ENCODE peak calls at places on chromosomes 2 and 18, in ten cellular contexts. C is fibroblast of pulmonary artery, G is tibial nerve, D is GM12865, P is psoas muscle, F is endothelial cell of umbilical vein, E is endothelial cell, I is Caco-2, J is HCT116, L is foreskin fibroblast. A is an unnamed sample.

GRCh38 chr2:164028764-164029534 is 293.1 kb upstream of the FIGN start:
- DNase-seq in C (peak; percentile 52), G (no peak), D (no peak), P (no peak), F (no peak), E (no peak), I (no peak), J (no peak), L (no peak), A (no peak)

GRCh38 chr2:159131882-159132281 is 154.6 kb downstream of the WDSUB1 start:
- DNase-seq in C (peak; percentile 89), G (no peak), D (no peak), P (no peak), F (peak; percentile 91), E (no peak), I (no peak), J (peak; percentile 43), L (peak; percentile 88), A (no peak)

GRCh38 chr2:241048149-241048948 is 49.9 kb downstream of the SNED1 start:
- DNase-seq in C (no peak), G (peak; percentile 11), D (no peak), P (no peak), F (no peak), E (no peak), I (no peak), J (no peak), L (no peak), A (no peak)

GRCh38 chr18:42568773-42569172 is 546.7 kb downstream of the RIT2 start:
- DNase-seq in C (no peak), G (no peak), D (no peak), P (no peak), F (no peak), E (no peak), I (no peak), J (no peak), L (no peak), A (no peak)

GRCh38 chr2:95384854-95385569 is 17.5 kb upstream of the FAHD2A start:
- DNase-seq in C (no peak), G (peak; percentile 67), D (no peak), P (peak; percentile 73), F (no peak), E (no peak), I (no peak), J (no peak), L (no peak), A (no peak)

GRCh38 chr2:7467782-7468447 is 550.7 kb downstream of the RNF144A start:
- DNase-seq in C (no peak), G (no peak), D (peak; percentile 21), P (no peak), F (no peak), E (no peak), I (no peak), J (no peak), L (no peak), A (no peak)

GRCh38 chr2:38106420-38107182 is 30.6 kb upstream of the CYP1B1 start:
- DNase-seq in C (peak; percentile 73), G (no peak), D (peak; percentile 64), P (no peak), F (peak; percentile 47), E (peak; percentile 20), I (no peak), J (no peak), L (peak; percentile 59), A (no peak)

GRCh38 chr2:203722411-203722810 is 16.0 kb downstream of the CD28 start:
- DNase-seq in C (peak; percentile 22), G (no peak), D (no peak), P (no peak), F (no peak), E (no peak), I (no peak), J (no peak), L (no peak), A (no peak)

GRCh38 chr18:34322365-34323289 is 97.9 kb upstream of the NOL4 start:
- DNase-seq in C (peak; percentile 74), G (no peak), D (peak; percentile 91), P (peak; percentile 44), F (peak; percentile 65), E (peak; percentile 70), I (peak; percentile 1), J (peak; percentile 1), L (peak; percentile 10), A (peak; percentile 46)

GRCh38 chr18:7872569-7872968 is 305.5 kb downstream of the PTPRM start:
- DNase-seq in C (peak; percentile 32), G (no peak), D (no peak), P (no peak), F (peak; percentile 54), E (no peak), I (peak; percentile 49), J (peak; percentile 71), L (peak; percentile 57), A (no peak)

GRCh38 chr2:79993144-79993543 is 311.4 kb downstream of the LRRTM1 start:
- DNase-seq in C (no peak), G (no peak), D (no peak), P (no peak), F (no peak), E (no peak), I (no peak), J (no peak), L (no peak), A (no peak)

GRCh38 chr2:162074579-162074922 is 536 bp upstream of the DPP4 start:
- DNase-seq in C (no peak), G (no peak), D (no peak), P (no peak), F (no peak), E (no peak), I (no peak), J (no peak), L (no peak), A (no peak)

GRCh38 chr2:205161156-205161555 is 521.1 kb upstream of the NRP2 start:
- DNase-seq in C (no peak), G (no peak), D (no peak), P (no peak), F (no peak), E (no peak), I (no peak), J (no peak), L (no peak), A (no peak)

GRCh38 chr2:191355170-191355758 is 110.1 kb downstream of the MYO1B start:
- DNase-seq in C (no peak), G (no peak), D (no peak), P (no peak), F (no peak), E (no peak), I (no peak), J (no peak), L (no peak), A (no peak)

GRCh38 chr2:163364736-163365135 is 371.1 kb downstream of the FIGN start:
- DNase-seq in C (no peak), G (no peak), D (no peak), P (no peak), F (no peak), E (no peak), I (no peak), J (no peak), L (no peak), A (no peak)

DNA sequence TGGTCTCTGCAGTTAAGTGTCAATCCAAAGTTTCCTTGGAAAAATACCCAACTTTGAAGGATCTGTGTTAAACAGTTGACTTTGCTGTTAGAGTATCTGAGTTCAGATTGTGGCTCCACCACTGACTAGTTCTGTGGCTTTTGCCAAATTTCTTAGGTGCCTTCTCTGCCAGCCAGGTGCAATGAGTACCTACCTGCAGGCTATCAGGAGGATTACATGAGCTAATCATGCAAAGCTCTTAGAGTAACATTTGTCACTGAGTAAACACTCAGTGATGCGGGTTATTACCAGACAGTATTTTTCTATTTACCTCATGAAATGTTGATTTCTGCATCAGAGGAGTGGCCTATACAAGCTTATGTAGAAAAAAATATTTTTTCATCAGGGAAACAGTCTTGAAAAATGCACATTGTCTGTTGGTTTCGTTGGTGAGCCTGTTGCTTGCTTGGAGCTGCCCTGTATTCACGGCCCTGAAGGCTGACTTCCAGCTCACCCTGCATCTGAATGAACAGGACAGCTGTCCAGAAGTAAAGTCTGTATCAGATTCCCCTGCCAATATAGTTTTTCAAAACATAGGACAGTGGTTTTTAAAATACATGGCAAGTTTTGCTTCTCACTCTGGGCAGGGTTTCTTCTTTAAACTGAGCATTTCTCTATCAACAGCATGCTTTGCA is 235.1 kb downstream of the CDCA7 start:
- DNase-seq in C (peak; percentile 13), G (no peak), D (no peak), P (no peak), F (peak; percentile 2), E (no peak), I (no peak), J (peak; percentile 31), L (no peak), A (no peak)
- TF ChIP-seq CTCF in C (no peak), G (no peak), D (no peak), P (no peak), F (no peak), E (no peak), I (no peak), J (no peak), L (no peak), A (no peak)

DNA sequence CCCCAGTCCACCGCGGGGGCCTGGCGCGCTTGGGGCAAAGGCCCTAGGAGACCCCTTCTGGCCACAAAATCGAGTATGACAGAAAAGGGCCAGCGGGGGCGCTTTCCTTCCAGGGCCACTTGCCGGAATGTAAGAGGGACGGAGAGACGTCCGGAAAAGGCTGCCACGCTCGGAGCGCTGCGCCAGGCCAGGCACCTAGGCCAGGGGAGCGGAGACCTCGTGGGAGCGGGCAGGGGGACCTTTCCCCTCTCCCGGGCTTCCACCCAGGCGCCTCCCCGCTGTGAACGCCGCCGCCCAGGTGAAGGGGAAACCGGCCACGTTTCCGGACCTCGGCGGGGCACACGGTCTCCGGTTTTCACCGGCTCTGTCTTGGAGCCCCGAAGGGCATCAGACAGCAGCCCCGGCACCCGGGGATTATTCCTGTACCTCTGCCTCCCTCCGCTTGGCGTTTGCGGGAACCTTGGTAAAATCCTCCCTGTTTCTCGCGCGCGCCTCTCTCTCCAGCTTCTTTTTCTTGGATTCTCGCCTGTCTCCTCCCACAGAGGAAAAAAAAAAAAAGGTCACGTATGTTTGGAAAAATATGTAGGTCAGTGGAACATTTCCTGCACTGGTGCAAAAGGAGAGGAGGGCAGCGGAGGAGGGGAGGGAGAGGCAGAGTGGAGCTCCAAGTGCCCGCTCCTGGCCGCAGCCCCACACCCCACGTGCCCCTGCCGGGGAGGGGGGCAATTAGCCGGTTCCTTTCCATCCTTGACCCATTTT is 1.2 kb upstream of the NPAS2 start:
- DNase-seq in C (peak; percentile 93), G (no peak), D (no peak), P (peak; percentile 82), F (peak; percentile 90), E (peak; percentile 60), I (peak; percentile 63), J (peak; percentile 10), L (peak; percentile 78), A (peak; percentile 43)
- TF ChIP-seq CTCF in C (peak; percentile 31), G (no peak), D (no peak), P (no peak), F (peak; percentile 51), E (peak; percentile 26), I (peak; percentile 69), J (peak; percentile 46), L (no peak), A (peak; percentile 51)

GRCh38 chr2:100178085-100178788 is 35.8 kb upstream of the AFF3 start:
- DNase-seq in C (peak; percentile 38), G (no peak), D (peak; percentile 73), P (no peak), F (peak; percentile 78), E (peak; percentile 63), I (peak; percentile 40), J (peak; percentile 88), L (no peak), A (no peak)
- TF ChIP-seq CTCF in C (peak; percentile 27), G (no peak), D (peak; percentile 45), P (peak; percentile 20), F (peak; percentile 68), E (peak; percentile 72), I (no peak), J (peak; percentile 73), L (peak; percentile 26), A (peak; percentile 44)

GRCh38 chr2:143841935-143842334 is 678.0 kb downstream of the ZEB2 start:
- DNase-seq in C (peak; percentile 42), G (no peak), D (no peak), P (no peak), F (peak; percentile 25), E (no peak), I (no peak), J (no peak), L (no peak), A (no peak)
- TF ChIP-seq CTCF in C (peak; percentile 9), G (no peak), D (no peak), P (no peak), F (peak; percentile 4), E (no peak), I (no peak), J (no peak), L (no peak), A (no peak)

A was measured in progenitor cell of endocrine pancreas.